ENCODE peak calls at places on chromosomes 6 and 20, in four cellular contexts. Z is GM04504, Q is T-helper 22 cell, D is right cardiac atrium. I is an unnamed sample.
A peak's percentile ranks its signal among the peaks of the same experiment; 100 is the strongest.

GRCh38 chr6:48626421-48626820 is 515.4 kb upstream of the PTCHD4 start:
- DNase-seq in Z (no peak), Q (no peak), D (no peak), I (no peak)

GRCh38 chr6:116313377-116313776 is 33.6 kb upstream of the TSPYL1 start:
- DNase-seq in Z (peak; percentile 44), Q (no peak), D (no peak), I (no peak)

GRCh38 chr6:7587631-7588100 is 2.3 kb upstream of the SNRNP48 start:
- DNase-seq in Z (no peak), Q (no peak), D (no peak), I (no peak)

GRCh38 chr20:32052792-32053362 is 835 bp downstream of the HCK start:
- DNase-seq in Z (no peak), Q (no peak), D (peak; percentile 89), I (peak; percentile 27)

GRCh38 chr6:166313255-166314070 is 5.3 kb upstream of the PRR18 start:
- DNase-seq in Z (peak; percentile 3), Q (no peak), D (peak; percentile 73), I (no peak)

GRCh38 chr6:16486661-16487060 is 248.3 kb downstream of the GMPR start:
- DNase-seq in Z (no peak), Q (no peak), D (no peak), I (no peak)

GRCh38 chr20:36541227-36542018 is at the start of gene MYL9:
- DNase-seq in Z (peak; percentile 53), Q (no peak), D (peak; percentile 98), I (peak; percentile 97)

GRCh38 chr20:1396702-1397101 is 3.8 kb upstream of the FKBP1A start:
- DNase-seq in Z (no peak), Q (no peak), D (no peak), I (no peak)

GRCh38 chr20:49203746-49204145 is 15.5 kb upstream of the DDX27 start:
- DNase-seq in Z (no peak), Q (no peak), D (peak; percentile 30), I (no peak)